ENCODE peak calls at places on chromosomes 6 and 20, in five cellular contexts. One of them, this sample, is unnamed.
A peak's percentile ranks its signal among the peaks of the same experiment; 100 is the strongest.

GRCh38 chr20:10985536-10985935 is 311.7 kb upstream of the JAG1 start:
- DNase-seq in K562: no peak
- DNase-seq in HCT116: no peak
- DNase-seq in fibroblast of lung: peak; percentile 72
- DNase-seq in neural progenitor cell: no peak
- DNase-seq in this sample: peak; percentile 16

GRCh38 chr6:16205377-16206144 is 32.8 kb upstream of the GMPR start:
- DNase-seq in neural progenitor cell: no peak
- DNase-seq in K562: no peak
- DNase-seq in fibroblast of lung: peak; percentile 90
- DNase-seq in HCT116: no peak
- DNase-seq in this sample: no peak

GRCh38 chr20:45406260-45407066 is 1.6 kb upstream of the DBNDD2 start:
- DNase-seq in fibroblast of lung: no peak
- DNase-seq in K562: peak; percentile 87
- DNase-seq in neural progenitor cell: peak; percentile 79
- DNase-seq in HCT116: no peak
- DNase-seq in this sample: peak; percentile 52

GRCh38 chr6:118660218-118660569 is 8.8 kb upstream of the CEP85L start:
- DNase-seq in fibroblast of lung: no peak
- DNase-seq in neural progenitor cell: no peak
- DNase-seq in K562: peak; percentile 72
- DNase-seq in HCT116: no peak
- DNase-seq in this sample: no peak

GRCh38 chr6:150891886-150892485 is 26.5 kb downstream of the MTHFD1L start:
- DNase-seq in fibroblast of lung: peak; percentile 87
- DNase-seq in HCT116: peak; percentile 64
- DNase-seq in K562: peak; percentile 53
- DNase-seq in neural progenitor cell: peak; percentile 68
- DNase-seq in this sample: peak; percentile 79

GRCh38 chr6:113182370-113183141 is 674.6 kb upstream of the MARCKS start:
- DNase-seq in K562: no peak
- DNase-seq in HCT116: no peak
- DNase-seq in fibroblast of lung: peak; percentile 71
- DNase-seq in neural progenitor cell: no peak
- DNase-seq in this sample: peak; percentile 85

GRCh38 chr6:123908813-123909212 is 105.1 kb downstream of the NKAIN2 start:
- DNase-seq in HCT116: no peak
- DNase-seq in neural progenitor cell: no peak
- DNase-seq in K562: no peak
- DNase-seq in fibroblast of lung: no peak
- DNase-seq in this sample: no peak

GRCh38 chr20:6673071-6673470 is 94.4 kb upstream of the BMP2 start:
- DNase-seq in K562: no peak
- DNase-seq in HCT116: no peak
- DNase-seq in neural progenitor cell: no peak
- DNase-seq in fibroblast of lung: no peak
- DNase-seq in this sample: no peak

GRCh38 chr6:92915466-92915865 is 503.9 kb downstream of the EPHA7 start:
- DNase-seq in HCT116: no peak
- DNase-seq in neural progenitor cell: no peak
- DNase-seq in K562: no peak
- DNase-seq in fibroblast of lung: no peak
- DNase-seq in this sample: no peak

GRCh38 chr6:41367700-41368099 is 32.3 kb downstream of the NCR2 start:
- DNase-seq in K562: peak; percentile 74
- DNase-seq in neural progenitor cell: peak; percentile 90
- DNase-seq in HCT116: peak; percentile 60
- DNase-seq in fibroblast of lung: peak; percentile 51
- DNase-seq in this sample: peak; percentile 77

GRCh38 chr6:149766156-149766768 is 16.7 kb downstream of the PCMT1 start:
- DNase-seq in neural progenitor cell: no peak
- DNase-seq in HCT116: no peak
- DNase-seq in fibroblast of lung: peak; percentile 98
- DNase-seq in K562: no peak
- DNase-seq in this sample: peak; percentile 51

DNA sequence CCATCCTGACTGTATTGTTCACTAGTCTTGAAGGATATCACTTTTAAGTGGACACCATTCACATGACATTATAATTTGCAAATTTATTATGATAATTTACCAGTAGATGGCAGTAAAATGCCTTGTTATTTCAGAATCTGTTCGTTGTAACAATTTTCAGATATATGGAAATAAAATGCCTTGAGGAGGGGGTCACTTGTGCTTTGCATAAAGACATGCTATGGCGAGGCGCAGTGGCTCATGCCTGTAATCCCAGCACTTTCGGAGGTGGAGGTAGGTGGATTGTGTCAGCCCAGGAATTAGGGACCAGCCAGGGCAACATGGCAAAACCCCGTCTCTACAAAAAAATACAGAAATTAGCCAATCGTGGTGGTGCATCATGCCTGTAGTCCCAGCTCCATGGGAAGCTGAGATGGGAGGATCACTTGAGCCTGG is 9.0 kb upstream of the NCOA6 start:
- DNase-seq in neural progenitor cell: no peak
- DNase-seq in K562: peak; percentile 40
- DNase-seq in HCT116: peak; percentile 21
- DNase-seq in fibroblast of lung: peak; percentile 60
- DNase-seq in this sample: peak; percentile 86
- TF ChIP-seq CTCF in neural progenitor cell: peak; percentile 43
- TF ChIP-seq CTCF in K562: no peak
- TF ChIP-seq CTCF in HCT116: peak; percentile 55
- TF ChIP-seq CTCF in fibroblast of lung: peak; percentile 13
- TF ChIP-seq CTCF in this sample: peak; percentile 72

GRCh38 chr20:60088236-60088635 is 130.0 kb downstream of the CDH26 start:
- DNase-seq in K562: no peak
- DNase-seq in HCT116: no peak
- DNase-seq in fibroblast of lung: no peak
- DNase-seq in neural progenitor cell: no peak
- DNase-seq in this sample: no peak

GRCh38 chr20:60087563-60088105 is 129.4 kb downstream of the CDH26 start:
- DNase-seq in fibroblast of lung: peak; percentile 51
- DNase-seq in K562: no peak
- DNase-seq in neural progenitor cell: no peak
- DNase-seq in HCT116: no peak
- DNase-seq in this sample: no peak

GRCh38 chr20:60091284-60091683 is 133.1 kb downstream of the CDH26 start:
- DNase-seq in K562: no peak
- DNase-seq in HCT116: no peak
- DNase-seq in neural progenitor cell: no peak
- DNase-seq in fibroblast of lung: no peak
- DNase-seq in this sample: no peak

GRCh38 chr20:60085551-60086132 is 127.4 kb downstream of the CDH26 start:
- DNase-seq in neural progenitor cell: peak; percentile 21
- DNase-seq in fibroblast of lung: no peak
- DNase-seq in K562: peak; percentile 20
- DNase-seq in HCT116: no peak
- DNase-seq in this sample: no peak

DNA sequence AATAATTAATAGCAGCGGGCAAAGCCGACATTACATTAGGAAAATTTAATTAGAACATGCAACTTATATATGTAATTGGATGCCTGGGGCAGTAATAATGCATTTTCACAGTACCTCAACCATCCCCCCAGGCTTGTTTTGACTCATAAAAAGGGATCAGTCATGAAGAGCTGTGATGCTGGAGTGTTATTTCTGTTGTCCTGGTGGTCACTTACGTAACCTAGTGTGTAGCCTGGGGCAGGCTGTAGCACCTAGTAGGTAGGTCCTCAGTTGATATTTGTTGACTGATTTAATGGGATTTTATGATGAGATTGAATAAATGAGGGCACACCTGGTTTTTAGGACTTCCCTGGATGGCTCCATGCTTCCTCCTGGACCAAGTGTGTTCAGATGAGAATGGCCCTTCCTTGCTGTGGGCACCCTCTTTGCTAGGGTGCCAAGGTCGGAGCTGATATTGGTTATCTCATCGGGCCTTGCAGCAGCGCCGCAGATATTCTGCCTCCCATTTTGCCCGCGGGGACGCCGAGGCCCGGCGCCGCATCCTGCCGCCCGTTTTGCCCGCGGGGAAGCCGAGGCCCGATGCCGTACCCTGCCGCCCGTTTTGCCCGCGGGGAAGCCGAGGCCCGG is 128.8 kb downstream of the CDH26 start:
- DNase-seq in K562: no peak
- DNase-seq in neural progenitor cell: no peak
- DNase-seq in fibroblast of lung: no peak
- DNase-seq in HCT116: no peak
- DNase-seq in this sample: no peak
- TF ChIP-seq EZH2 in K562: no peak
- TF ChIP-seq EZH2 in neural progenitor cell: no peak
- TF ChIP-seq EZH2 in fibroblast of lung: no peak
- TF ChIP-seq EZH2 in HCT116: no peak
- TF ChIP-seq EZH2 in this sample: no peak

GRCh38 chr6:144586986-144587385 is 301.9 kb downstream of the UTRN start:
- DNase-seq in neural progenitor cell: no peak
- DNase-seq in K562: no peak
- DNase-seq in HCT116: no peak
- DNase-seq in fibroblast of lung: no peak
- DNase-seq in this sample: no peak
- H3K4me2 ChIP-seq in neural progenitor cell: no peak overlapping the region
- H3K4me2 ChIP-seq in K562: no peak overlapping the region
- H3K4me2 ChIP-seq in HCT116: no peak overlapping the region
- H3K4me2 ChIP-seq in fibroblast of lung: no peak overlapping the region
- H3K4me2 ChIP-seq in this sample: no peak overlapping the region

GRCh38 chr6:51618563-51618962 is 468.9 kb downstream of the PKHD1 start:
- DNase-seq in neural progenitor cell: peak; percentile 48
- DNase-seq in HCT116: no peak
- DNase-seq in K562: peak; percentile 24
- DNase-seq in fibroblast of lung: no peak
- DNase-seq in this sample: peak; percentile 46
- TF ChIP-seq CTCF in neural progenitor cell: peak; percentile 57
- TF ChIP-seq CTCF in HCT116: peak; percentile 50
- TF ChIP-seq CTCF in K562: no peak
- TF ChIP-seq CTCF in fibroblast of lung: no peak
- TF ChIP-seq CTCF in this sample: peak; percentile 65

GRCh38 chr20:22583773-22584629 is at the start of gene FOXA2:
- DNase-seq in fibroblast of lung: no peak
- DNase-seq in neural progenitor cell: peak; percentile 61
- DNase-seq in K562: peak; percentile 52
- DNase-seq in HCT116: no peak
- DNase-seq in this sample: peak; percentile 63
- TF ChIP-seq EZH2 in fibroblast of lung: no peak
- TF ChIP-seq EZH2 in neural progenitor cell: peak; percentile 6
- TF ChIP-seq EZH2 in K562: no peak
- TF ChIP-seq EZH2 in HCT116: no peak
- TF ChIP-seq EZH2 in this sample: no peak

GRCh38 chr6:107587402-107587801 is 97.5 kb downstream of the SOBP start:
- DNase-seq in K562: no peak
- DNase-seq in neural progenitor cell: no peak
- DNase-seq in fibroblast of lung: no peak
- DNase-seq in HCT116: no peak
- DNase-seq in this sample: no peak
- H3K4me2 ChIP-seq in K562: no peak overlapping the region
- H3K4me2 ChIP-seq in neural progenitor cell: no peak overlapping the region
- H3K4me2 ChIP-seq in fibroblast of lung: no peak overlapping the region
- H3K4me2 ChIP-seq in HCT116: no peak overlapping the region
- H3K4me2 ChIP-seq in this sample: no peak overlapping the region

GRCh38 chr20:3796477-3797225 is 541 bp downstream of the CDC25B start:
- DNase-seq in HCT116: no peak
- DNase-seq in neural progenitor cell: peak; percentile 1
- DNase-seq in fibroblast of lung: no peak
- DNase-seq in K562: no peak
- DNase-seq in this sample: no peak

GRCh38 chr20:3797226-3797545 is 1.1 kb downstream of the CDC25B start:
- DNase-seq in K562: no peak
- DNase-seq in neural progenitor cell: no peak
- DNase-seq in HCT116: no peak
- DNase-seq in fibroblast of lung: no peak
- DNase-seq in this sample: no peak

GRCh38 chr20:3797592-3798404 is 1.7 kb downstream of the CDC25B start:
- DNase-seq in neural progenitor cell: no peak
- DNase-seq in fibroblast of lung: peak; percentile 55
- DNase-seq in HCT116: no peak
- DNase-seq in K562: peak; percentile 59
- DNase-seq in this sample: peak; percentile 60

GRCh38 chr20:3794701-3795420 is 1.2 kb upstream of the CDC25B start:
- DNase-seq in neural progenitor cell: peak; percentile 0
- DNase-seq in HCT116: no peak
- DNase-seq in fibroblast of lung: no peak
- DNase-seq in K562: no peak
- DNase-seq in this sample: no peak

GRCh38 chr20:3795511-3796468 is at the start of gene CDC25B:
- DNase-seq in neural progenitor cell: peak; percentile 94
- DNase-seq in HCT116: peak; percentile 84
- DNase-seq in K562: peak; percentile 83
- DNase-seq in fibroblast of lung: peak; percentile 95
- DNase-seq in this sample: peak; percentile 96
- TF ChIP-seq CTCF in neural progenitor cell: peak; percentile 48
- TF ChIP-seq CTCF in HCT116: peak; percentile 29
- TF ChIP-seq CTCF in K562: peak; percentile 12
- TF ChIP-seq CTCF in fibroblast of lung: peak; percentile 50
- TF ChIP-seq CTCF in this sample: peak; percentile 50

DNA sequence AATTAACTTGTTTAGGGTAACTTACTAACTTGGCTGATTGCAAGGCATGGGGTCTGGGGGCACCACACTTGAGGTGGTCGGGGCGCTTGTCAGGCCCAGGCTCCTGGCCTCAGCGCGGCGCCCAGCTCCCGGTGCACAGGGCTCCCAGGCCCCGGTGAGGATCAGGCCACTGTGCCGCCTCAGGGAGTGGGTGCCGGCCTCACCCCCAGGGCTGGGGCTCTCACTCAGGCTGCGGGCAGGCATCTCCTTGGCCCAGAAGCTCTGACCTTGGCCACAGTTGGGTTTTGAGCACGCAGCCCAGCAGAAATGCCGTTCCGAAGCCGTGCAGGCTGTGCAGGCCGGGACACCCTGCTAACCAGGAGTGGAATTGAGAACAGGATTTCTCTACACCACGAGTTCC is 37.8 kb upstream of the BHLHE23 start:
- DNase-seq in HCT116: no peak
- DNase-seq in neural progenitor cell: no peak
- DNase-seq in fibroblast of lung: no peak
- DNase-seq in K562: no peak
- DNase-seq in this sample: no peak
- TF ChIP-seq EZH2 in HCT116: no peak
- TF ChIP-seq EZH2 in neural progenitor cell: no peak
- TF ChIP-seq EZH2 in fibroblast of lung: no peak
- TF ChIP-seq EZH2 in K562: no peak
- TF ChIP-seq EZH2 in this sample: no peak

This sample was measured in PC-3.